ENCODE peak calls at places on chromosomes 13 and 19, in seven cellular contexts. D is HEK293T, E is brain microvascular endothelial cell, O is fibroblast of lung, P is mesothelial cell of epicardium, J is DMS153, I is GM03348. X is an unnamed sample.
A peak's percentile ranks its signal among the peaks of the same experiment; 100 is the strongest.

GRCh38 chr13:36857273-36857672 is 38.3 kb downstream of the RFXAP start:
- DNase-seq in D (no peak), E (no peak), O (peak; percentile 8), P (no peak), J (no peak), I (no peak), X (no peak)

GRCh38 chr13:113029487-113030258 is 60.7 kb downstream of the MCF2L start:
- DNase-seq in D (peak; percentile 56), E (no peak), O (no peak), P (peak; percentile 56), J (peak; percentile 7), I (peak; percentile 79), X (peak; percentile 59)

GRCh38 chr19:34269968-34270621 is 15.7 kb downstream of the GARRE1 start:
- DNase-seq in D (peak; percentile 31), E (peak; percentile 48), O (peak; percentile 83), P (no peak), J (no peak), I (peak; percentile 54), X (peak; percentile 58)

GRCh38 chr13:20869540-20869939 is 33.0 kb downstream of the XPO4 start:
- DNase-seq in D (no peak), E (no peak), O (no peak), P (no peak), J (no peak), I (peak; percentile 14), X (peak; percentile 16)

GRCh38 chr13:100440756-100441421 is 147.7 kb downstream of the GGACT start:
- DNase-seq in D (no peak), E (no peak), O (peak; percentile 78), P (no peak), J (no peak), I (peak; percentile 67), X (peak; percentile 59)

GRCh38 chr13:99218969-99219368 is 18.3 kb downstream of the UBAC2 start:
- DNase-seq in D (no peak), E (no peak), O (no peak), P (no peak), J (no peak), I (no peak), X (no peak)

GRCh38 chr13:87235621-87236020 is 435.6 kb upstream of the SLITRK5 start:
- DNase-seq in D (no peak), E (no peak), O (peak; percentile 60), P (no peak), J (no peak), I (no peak), X (no peak)

GRCh38 chr13:51803422-51804294 is at the start of gene DHRS12:
- DNase-seq in D (peak; percentile 85), E (peak; percentile 61), O (peak; percentile 80), P (peak; percentile 68), J (peak; percentile 69), I (peak; percentile 96), X (peak; percentile 94)

GRCh38 chr19:495440-496332 is 600 bp upstream of the MADCAM1 start:
- DNase-seq in D (peak; percentile 52), E (peak; percentile 11), O (peak; percentile 36), P (no peak), J (no peak), I (peak; percentile 57), X (peak; percentile 35)

GRCh38 chr19:13734751-13735150 is 29.6 kb upstream of the MRI1 start:
- DNase-seq in D (no peak), E (no peak), O (no peak), P (no peak), J (no peak), I (no peak), X (no peak)

GRCh38 chr13:22114630-22115311 is 443.9 kb downstream of the FGF9 start:
- DNase-seq in D (no peak), E (no peak), O (no peak), P (no peak), J (no peak), I (peak; percentile 11), X (no peak)

GRCh38 chr19:4297901-4298771 is 4.1 kb downstream of the TMIGD2 start:
- DNase-seq in D (no peak), E (peak; percentile 8), O (peak; percentile 31), P (no peak), J (no peak), I (no peak), X (no peak)

GRCh38 chr13:19172647-19173030 is 9.0 kb downstream of the TUBA3C start:
- DNase-seq in D (no peak), E (no peak), O (no peak), P (no peak), J (no peak), I (peak; percentile 1), X (no peak)

GRCh38 chr19:19256072-19256969 is 16.8 kb downstream of the TM6SF2 start:
- DNase-seq in D (no peak), E (no peak), O (no peak), P (no peak), J (peak; percentile 8), I (no peak), X (no peak)

GRCh38 chr19:40907968-40908735 is 26.1 kb upstream of the CYP2A7 start:
- DNase-seq in D (peak; percentile 69), E (no peak), O (no peak), P (no peak), J (no peak), I (no peak), X (no peak)

GRCh38 chr13:113827021-113827420 is 36.9 kb downstream of the GAS6 start:
- DNase-seq in D (no peak), E (no peak), O (no peak), P (no peak), J (no peak), I (no peak), X (no peak)

GRCh38 chr19:49456351-49456750 is 3.3 kb downstream of the ALDH16A1 start:
- DNase-seq in D (no peak), E (no peak), O (no peak), P (no peak), J (no peak), I (no peak), X (peak; percentile 58)

X was measured in adipocyte.